ENCODE peak calls at places on chromosomes 5 and 9, in six cellular contexts. T, X, M, D, Z and L are unnamed samples.

GRCh38 chr5:135034963-135035677 is 1.1 kb upstream of the PITX1 start:
- DNase-seq in T (no peak), X (no peak), M (peak; percentile 70), D (peak; percentile 30), Z (no peak), L (no peak)

GRCh38 chr5:177605078-177605477 is 5.1 kb downstream of the B4GALT7 start:
- DNase-seq in T (no peak), X (no peak), M (no peak), D (no peak), Z (no peak), L (no peak)

GRCh38 chr9:134835455-134835854 is 45.2 kb upstream of the FCN2 start:
- DNase-seq in T (no peak), X (no peak), M (no peak), D (no peak), Z (no peak), L (no peak)

GRCh38 chr5:75886706-75887105 is 169.5 kb upstream of the POC5 start:
- DNase-seq in T (peak; percentile 21), X (no peak), M (no peak), D (no peak), Z (no peak), L (no peak)

GRCh38 chr5:159786201-159786600 is 130.1 kb upstream of the ADRA1B start:
- DNase-seq in T (no peak), X (no peak), M (no peak), D (no peak), Z (no peak), L (no peak)

GRCh38 chr9:5626727-5627634 is 1.9 kb upstream of the RIC1 start:
- DNase-seq in T (peak; percentile 79), X (no peak), M (no peak), D (peak; percentile 8), Z (no peak), L (peak; percentile 62)

GRCh38 chr5:43780586-43780985 is 177.6 kb downstream of the NNT start:
- DNase-seq in T (no peak), X (no peak), M (no peak), D (no peak), Z (no peak), L (no peak)

GRCh38 chr9:96031962-96032534 is 156.6 kb downstream of the ERCC6L2 start:
- DNase-seq in T (no peak), X (no peak), M (no peak), D (no peak), Z (no peak), L (no peak)

GRCh38 chr9:4837126-4837767 is 44.5 kb downstream of the RCL1 start:
- DNase-seq in T (no peak), X (no peak), M (no peak), D (no peak), Z (no peak), L (no peak)

GRCh38 chr9:125635888-125636287 is 71.1 kb downstream of the MAPKAP1 start:
- DNase-seq in T (no peak), X (no peak), M (no peak), D (peak; percentile 50), Z (no peak), L (no peak)

GRCh38 chr9:92132501-92132900 is 17.3 kb upstream of the SPTLC1 start:
- DNase-seq in T (no peak), X (no peak), M (no peak), D (no peak), Z (no peak), L (no peak)

GRCh38 chr9:89796606-89797005 is 191.8 kb downstream of the GADD45G start:
- DNase-seq in T (no peak), X (no peak), M (no peak), D (no peak), Z (no peak), L (no peak)

GRCh38 chr5:149938272-149938671 is 6.3 kb downstream of the PDE6A start:
- DNase-seq in T (peak; percentile 51), X (no peak), M (no peak), D (no peak), Z (no peak), L (no peak)

GRCh38 chr5:57937025-57937424 is 454.4 kb upstream of the ACTBL2 start:
- DNase-seq in T (no peak), X (no peak), M (no peak), D (no peak), Z (no peak), L (no peak)

GRCh38 chr9:17005085-17005484 is 129.8 kb upstream of the CNTLN start:
- DNase-seq in T (peak; percentile 72), X (no peak), M (no peak), D (peak; percentile 70), Z (peak; percentile 48), L (no peak)

GRCh38 chr9:122056484-122056883 is 36.6 kb downstream of the TTLL11 start:
- DNase-seq in T (no peak), X (peak; percentile 9), M (no peak), D (no peak), Z (no peak), L (no peak)

GRCh38 chr5:145752947-145753346 is 82.2 kb downstream of the PRELID2 start:
- DNase-seq in T (no peak), X (no peak), M (no peak), D (no peak), Z (no peak), L (no peak)

GRCh38 chr9:69976165-69976564 is 67.5 kb upstream of the MAMDC2 start:
- DNase-seq in T (no peak), X (no peak), M (no peak), D (peak; percentile 28), Z (no peak), L (no peak)

GRCh38 chr9:128421474-128422010 is 885 bp downstream of the CERCAM start:
- DNase-seq in T (peak; percentile 12), X (no peak), M (no peak), D (no peak), Z (no peak), L (no peak)

GRCh38 chr5:126178521-126178920 is 244.7 kb upstream of the GRAMD2B start:
- DNase-seq in T (no peak), X (no peak), M (no peak), D (no peak), Z (no peak), L (no peak)

GRCh38 chr9:29548436-29548835 is 1975.2 kb upstream of the C9orf72 start:
- DNase-seq in T (no peak), X (no peak), M (no peak), D (no peak), Z (no peak), L (no peak)

GRCh38 chr5:32714836-32715235 is 3.7 kb downstream of the NPR3 start:
- DNase-seq in T (no peak), X (no peak), M (no peak), D (no peak), Z (no peak), L (no peak)

GRCh38 chr9:126676685-126677143 is 63.0 kb downstream of the LMX1B start:
- DNase-seq in T (no peak), X (no peak), M (no peak), D (peak; percentile 17), Z (no peak), L (no peak)

GRCh38 chr5:10363519-10364185 is 10.2 kb downstream of the MARCHF6 start:
- DNase-seq in T (no peak), X (no peak), M (no peak), D (no peak), Z (no peak), L (no peak)